ENCODE peak calls at places on chromosomes 13 and 19, in nine cellular contexts. W, P, X, H, K, J, G, F and E are unnamed samples.
A peak's percentile ranks its signal among the peaks of the same experiment; 100 is the strongest.

GRCh38 chr13:38783992-38784875 is 97.4 kb downstream of the FREM2 start:
- DNase-seq in W (peak; percentile 27), P (no peak), X (no peak), H (no peak), K (no peak), J (no peak), G (no peak), F (no peak), E (peak; percentile 47)

GRCh38 chr13:112005925-112006324 is 61.0 kb upstream of the SOX1 start:
- DNase-seq in W (no peak), P (no peak), X (no peak), H (no peak), K (no peak), J (no peak), G (no peak), F (no peak), E (no peak)

GRCh38 chr19:4866595-4867424 is 657 bp downstream of the PLIN3 start:
- DNase-seq in W (peak; percentile 66), P (no peak), X (peak; percentile 71), H (peak; percentile 75), K (no peak), J (no peak), G (no peak), F (peak; percentile 71), E (no peak)

GRCh38 chr13:70424428-70424827 is 316.2 kb upstream of the KLHL1 start:
- DNase-seq in W (no peak), P (no peak), X (no peak), H (no peak), K (no peak), J (no peak), G (no peak), F (no peak), E (no peak)

GRCh38 chr13:32107474-32107873 is 75.9 kb downstream of the FRY start:
- DNase-seq in W (no peak), P (no peak), X (no peak), H (no peak), K (no peak), J (no peak), G (no peak), F (no peak), E (no peak)

GRCh38 chr19:54662730-54663129 is at the start of gene LILRB4:
- DNase-seq in W (peak; percentile 41), P (no peak), X (no peak), H (peak; percentile 74), K (no peak), J (no peak), G (no peak), F (peak; percentile 59), E (no peak)

GRCh38 chr13:25756916-25757315 is 294.9 kb downstream of the SHISA2 start:
- DNase-seq in W (no peak), P (no peak), X (no peak), H (no peak), K (no peak), J (no peak), G (no peak), F (no peak), E (no peak)

GRCh38 chr19:49555600-49556411 is 24.6 kb downstream of the NOSIP start:
- DNase-seq in W (peak; percentile 77), P (no peak), X (peak; percentile 86), H (peak; percentile 81), K (no peak), J (peak; percentile 72), G (no peak), F (peak; percentile 51), E (no peak)

GRCh38 chr19:52398091-52398461 is 427 bp downstream of the ZNF528 start:
- DNase-seq in W (no peak), P (no peak), X (no peak), H (no peak), K (no peak), J (peak; percentile 44), G (no peak), F (no peak), E (no peak)

GRCh38 chr13:71169125-71169524 is 697.9 kb downstream of the DACH1 start:
- DNase-seq in W (no peak), P (no peak), X (no peak), H (no peak), K (no peak), J (peak; percentile 28), G (no peak), F (no peak), E (no peak)

GRCh38 chr13:41352935-41353801 is 42.1 kb downstream of the NAA16 start:
- DNase-seq in W (peak; percentile 41), P (peak; percentile 25), X (peak; percentile 32), H (no peak), K (no peak), J (no peak), G (peak; percentile 16), F (no peak), E (peak; percentile 2)

GRCh38 chr13:67133476-67133875 is 96.7 kb downstream of the PCDH9 start:
- DNase-seq in W (no peak), P (no peak), X (no peak), H (no peak), K (no peak), J (no peak), G (no peak), F (no peak), E (no peak)

GRCh38 chr13:67137044-67137735 is 92.9 kb downstream of the PCDH9 start:
- DNase-seq in W (no peak), P (no peak), X (no peak), H (no peak), K (no peak), J (no peak), G (no peak), F (no peak), E (no peak)

GRCh38 chr13:67135356-67135755 is 94.8 kb downstream of the PCDH9 start:
- DNase-seq in W (no peak), P (no peak), X (no peak), H (no peak), K (no peak), J (no peak), G (no peak), F (no peak), E (no peak)

GRCh38 chr13:67136157-67136556 is 94.0 kb downstream of the PCDH9 start:
- DNase-seq in W (no peak), P (no peak), X (peak; percentile 68), H (no peak), K (no peak), J (no peak), G (no peak), F (no peak), E (no peak)

GRCh38 chr13:67134322-67135129 is 95.6 kb downstream of the PCDH9 start:
- DNase-seq in W (no peak), P (no peak), X (peak; percentile 47), H (no peak), K (no peak), J (no peak), G (no peak), F (no peak), E (no peak)
- H3K4me3 ChIP-seq in W (peak overlapping the region; percentile 0), P (peak overlapping the region; percentile 2), X (no peak overlapping the region), H (peak overlapping the region; percentile 14), K (peak overlapping the region; percentile 51), J (no peak overlapping the region), G (no peak overlapping the region), F (no peak overlapping the region), E (no peak overlapping the region)

DNA sequence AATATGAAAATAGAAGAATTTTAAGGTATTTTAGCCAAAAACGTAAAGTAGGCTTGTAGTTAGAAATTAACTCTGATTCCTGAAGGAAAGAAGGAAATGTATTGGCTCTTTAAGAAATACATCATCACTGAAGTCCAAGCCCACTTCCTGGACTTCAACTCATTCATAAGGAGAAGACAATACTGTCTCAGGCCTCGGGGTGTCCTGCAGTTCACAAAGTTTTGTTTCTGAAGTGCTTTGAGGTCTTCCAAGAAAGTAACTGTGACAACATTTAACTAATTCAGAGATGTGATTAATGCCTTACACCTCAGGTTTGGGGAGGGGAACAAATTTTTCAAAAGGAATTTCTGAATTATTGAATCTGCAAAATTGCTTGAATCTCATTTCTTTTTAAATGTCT is 65.8 kb upstream of the STARD13 start:
- DNase-seq in W (no peak), P (no peak), X (no peak), H (no peak), K (no peak), J (no peak), G (no peak), F (peak; percentile 22), E (peak; percentile 14)
- TF ChIP-seq CTCF in W (peak; percentile 47), P (no peak), X (no peak), H (no peak), K (peak; percentile 15), J (no peak), G (no peak), F (peak; percentile 35), E (no peak)

DNA sequence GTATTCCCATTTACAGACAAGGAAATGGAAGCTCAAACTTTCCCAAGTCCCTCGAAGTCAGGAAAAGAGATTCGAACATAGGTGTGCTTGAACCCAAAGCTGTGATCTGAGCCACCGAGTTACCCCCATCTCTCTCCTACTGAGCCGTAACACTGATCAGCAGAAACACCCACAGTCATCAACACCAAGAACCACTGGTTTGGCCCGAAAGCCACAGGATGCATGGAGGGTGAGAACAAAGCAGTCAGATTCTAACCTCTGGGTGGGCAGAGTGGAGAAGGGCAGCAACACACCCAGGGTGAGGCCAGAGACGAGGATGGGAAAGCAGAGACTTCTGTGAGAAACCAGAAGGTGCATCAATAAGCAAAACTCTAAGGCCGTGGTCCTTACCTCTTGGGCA is 27.7 kb upstream of the POU2F2 start:
- DNase-seq in W (no peak), P (no peak), X (no peak), H (no peak), K (no peak), J (no peak), G (no peak), F (no peak), E (no peak)
- H3K27me3 ChIP-seq in W (peaks cover 33% of the 10 kb centered on the region), P (no peaks in the 10 kb centered on the region), X (peaks cover 63% of the 10 kb centered on the region), H (no peaks in the 10 kb centered on the region), K (peaks cover 4% of the 10 kb centered on the region), J (no peaks in the 10 kb centered on the region), G (peaks cover 45% of the 10 kb centered on the region), F (peaks cover 7% of the 10 kb centered on the region), E (peaks cover 49% of the 10 kb centered on the region)

DNA sequence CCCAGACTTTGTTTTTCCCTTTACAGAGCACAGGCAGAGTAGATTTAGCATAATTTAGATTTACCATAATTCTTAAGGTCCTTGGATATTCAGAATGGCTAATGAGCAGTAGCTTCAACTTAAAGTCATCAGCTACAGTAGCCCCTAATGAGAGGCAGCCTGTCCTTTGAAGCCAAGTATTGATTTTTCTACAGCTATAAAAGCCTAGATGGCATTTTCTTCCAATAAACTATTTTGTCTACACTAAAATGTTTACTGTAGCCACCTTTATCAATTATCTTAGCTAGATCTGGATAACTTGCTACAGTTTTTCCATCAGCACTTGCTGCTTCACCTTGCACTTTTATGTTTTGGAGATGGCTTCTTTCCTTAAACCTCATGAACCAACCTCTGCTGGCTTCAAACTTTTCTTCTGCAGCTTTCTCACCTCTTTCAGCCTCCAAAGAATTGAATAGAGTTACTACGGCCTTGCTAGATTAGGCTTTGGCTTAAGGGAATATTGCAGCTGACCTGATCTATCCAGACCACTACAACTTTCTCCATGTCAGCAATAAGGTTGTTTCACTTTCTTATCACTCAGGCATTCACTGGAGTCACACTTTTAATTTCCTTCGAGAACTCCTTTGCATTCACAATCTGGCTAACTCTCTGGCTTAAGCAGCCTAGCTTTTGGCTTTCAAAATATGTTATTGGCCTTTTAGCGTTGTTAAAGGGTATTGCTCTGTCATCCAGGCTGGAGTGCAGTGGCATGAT is 26.6 kb downstream of the BRD4 start:
- DNase-seq in W (no peak), P (no peak), X (no peak), H (no peak), K (no peak), J (no peak), G (no peak), F (no peak), E (no peak)
- H3K4me3 ChIP-seq in W (no peak overlapping the region), P (no peak overlapping the region), X (no peak overlapping the region), H (no peak overlapping the region), K (no peak overlapping the region), J (no peak overlapping the region), G (no peak overlapping the region), F (no peak overlapping the region), E (no peak overlapping the region)

GRCh38 chr13:20401958-20402856 is 123.5 kb downstream of the CRYL1 start:
- DNase-seq in W (no peak), P (no peak), X (no peak), H (no peak), K (no peak), J (no peak), G (no peak), F (no peak), E (no peak)
- TF ChIP-seq CTCF in W (no peak), P (no peak), X (no peak), H (no peak), K (no peak), J (no peak), G (no peak), F (no peak), E (no peak)